ENCODE peak calls at places on chromosomes 13 and 19, in eight cellular contexts. F, B, I, X, R, K, E and H are unnamed samples.

GRCh38 chr13:68056816-68057710 is 826.9 kb upstream of the PCDH9 start:
- DNase-seq in R (no peak), K (no peak), B (no peak), I (peak), X (no peak), E (no peak), F (no peak), H (no peak)

GRCh38 chr13:31774186-31774585 is 34.9 kb downstream of the RXFP2 start:
- DNase-seq in R (no peak), E (no peak), F (no peak), B (no peak), K (no peak), X (no peak), I (no peak), H (peak)

GRCh38 chr13:99860736-99861135 is 110.8 kb downstream of the ZIC5 start:
- DNase-seq in B (no peak), K (no peak), F (no peak), R (no peak), E (no peak), X (no peak), I (no peak), H (no peak)

GRCh38 chr19:50507376-50507775 is 3.6 kb downstream of the JOSD2 start:
- DNase-seq in R (no peak), K (no peak), X (no peak), I (no peak), E (no peak), B (no peak), F (no peak), H (no peak)

GRCh38 chr19:30686911-30687566 is 314.9 kb downstream of the ZNF536 start:
- DNase-seq in I (no peak), B (no peak), K (no peak), R (no peak), X (no peak), F (no peak), E (no peak), H (no peak)

GRCh38 chr19:457636-458035 is 3.2 kb downstream of the SHC2 start:
- DNase-seq in K (no peak), X (no peak), I (no peak), E (no peak), R (no peak), B (no peak), F (no peak), H (no peak)

GRCh38 chr19:8304841-8305621 is 3.1 kb downstream of the CD320 start:
- DNase-seq in F (no peak), E (peak), R (peak), K (peak), X (no peak), I (no peak), B (peak), H (peak)

GRCh38 chr19:8206147-8207087 is 2.8 kb upstream of the CERS4 start:
- DNase-seq in F (peak), R (no peak), B (no peak), K (no peak), I (no peak), E (no peak), X (no peak), H (no peak)

GRCh38 chr13:39025433-39025839 is 12.5 kb downstream of the PROSER1 start:
- DNase-seq in K (no peak), B (no peak), I (no peak), E (no peak), F (no peak), X (no peak), R (no peak), H (no peak)

GRCh38 chr19:42023121-42023942 is 29.3 kb upstream of the ATP1A3 start:
- DNase-seq in B (no peak), R (peak), X (peak), E (no peak), K (no peak), I (peak), F (no peak), H (peak)

GRCh38 chr13:38693641-38694040 is 6.8 kb downstream of the FREM2 start:
- DNase-seq in B (peak), I (no peak), R (no peak), K (peak), E (no peak), F (no peak), X (no peak), H (no peak)

GRCh38 chr13:59963383-59963782 is 200.3 kb downstream of the DIAPH3 start:
- DNase-seq in I (no peak), K (no peak), F (no peak), B (no peak), E (no peak), R (no peak), X (no peak), H (no peak)

GRCh38 chr13:46951516-46951915 is 54.7 kb upstream of the HTR2A start:
- DNase-seq in B (no peak), K (no peak), E (no peak), I (no peak), F (no peak), X (no peak), R (no peak), H (no peak)

GRCh38 chr19:16756649-16757048 is 37.0 kb downstream of the NWD1 start:
- DNase-seq in X (no peak), R (no peak), K (no peak), B (no peak), I (no peak), E (no peak), F (no peak), H (no peak)

GRCh38 chr19:34881982-34882381 is 44.7 kb upstream of the ZNF30 start:
- DNase-seq in E (no peak), F (no peak), X (no peak), I (no peak), B (no peak), K (no peak), R (no peak), H (no peak)